ENCODE peak calls at places on chromosome 20, in five cellular contexts. N is ovary, B is adrenal gland, F is suprapubic skin, A is uterus. O is an unnamed sample. For H3K4me1, the result is how much of the 10 kb centered on the place peaks cover.

GRCh38 chr20:39961667-39962066 is 727.4 kb downstream of the MAFB start:
- DNase-seq in N (no peak), B (no peak), F (no peak), A (no peak), O (no peak)

GRCh38 chr20:58073945-58074920 is 154.2 kb downstream of the ANKRD60 start:
- DNase-seq in N (no peak), F (no peak), A (no peak), B (peak), O (no peak)

GRCh38 chr20:57653910-57654309 is 33.7 kb upstream of the ZBP1 start:
- DNase-seq in F (peak), N (peak), B (peak), A (peak), O (no peak)

GRCh38 chr20:53195882-53196610 is 223.9 kb downstream of the TSHZ2 start:
- DNase-seq in F (no peak), N (no peak), A (no peak), B (no peak), O (no peak)

GRCh38 chr20:62066983-62067433 is 1.3 kb upstream of the TAF4 start:
- DNase-seq in F (no peak), B (no peak), N (peak), A (no peak), O (no peak)

GRCh38 chr20:45041464-45042337 is 59.2 kb downstream of the KCNS1 start:
- DNase-seq in B (no peak), F (no peak), A (no peak), N (no peak), O (no peak)

GRCh38 chr20:41631826-41632225 is 13.6 kb upstream of the CHD6 start:
- DNase-seq in F (no peak), A (peak), N (no peak), B (peak), O (peak)

GRCh38 chr20:57620274-57620990 is at the start of gene ZBP1:
- DNase-seq in B (no peak), N (no peak), A (no peak), F (no peak), O (no peak)

GRCh38 chr20:62820962-62821725 is 4.3 kb downstream of the COL9A3 start:
- DNase-seq in B (no peak), A (no peak), F (no peak), N (no peak), O (no peak)

GRCh38 chr20:11260611-11261010 is 586.8 kb upstream of the JAG1 start:
- DNase-seq in N (no peak), F (no peak), A (no peak), B (no peak), O (no peak)

GRCh38 chr20:62331347-62331746 is 28.6 kb downstream of the ADRM1 start:
- DNase-seq in A (no peak), B (no peak), F (no peak), N (no peak), O (no peak)

GRCh38 chr20:20412750-20413149 is 44.8 kb downstream of the INSM1 start:
- DNase-seq in N (no peak), F (no peak), A (no peak), B (no peak), O (no peak)

GRCh38 chr20:54086444-54087134 is 16.2 kb upstream of the BCAS1 start:
- DNase-seq in B (no peak), N (no peak), F (no peak), A (no peak), O (no peak)

GRCh38 chr20:60091284-60091683 is 133.1 kb downstream of the CDH26 start:
- DNase-seq in F (no peak), N (no peak), A (no peak), B (no peak), O (no peak)

GRCh38 chr20:33169176-33169794 is 1.3 kb downstream of the BPIFA2 start:
- DNase-seq in B (no peak), N (no peak), F (no peak), A (no peak), O (no peak)

GRCh38 chr20:20076297-20077065 is 24.1 kb downstream of the CFAP61 start:
- DNase-seq in F (no peak), B (no peak), N (no peak), A (no peak), O (peak)

GRCh38 chr20:4815618-4816017 is 93.9 kb downstream of the PRND start:
- DNase-seq in N (no peak), A (no peak), B (no peak), F (peak), O (no peak)

GRCh38 chr20:24682496-24683090 is 213.2 kb downstream of the SYNDIG1 start:
- DNase-seq in N (no peak), A (no peak), B (no peak), F (peak), O (no peak)

GRCh38 chr20:63942250-63943006 is 13.8 kb downstream of the UCKL1 start:
- DNase-seq in N (peak), A (peak), B (no peak), F (no peak), O (no peak)

GRCh38 chr20:41412324-41412723 is 45.7 kb upstream of the EMILIN3 start:
- DNase-seq in A (no peak), B (no peak), F (no peak), N (no peak), O (no peak)

GRCh38 chr20:63457737-63458136 is 14.7 kb downstream of the KCNQ2 start:
- DNase-seq in A (no peak), B (peak), F (no peak), N (no peak), O (no peak)

GRCh38 chr20:13291167-13291566 is 70.1 kb downstream of the ISM1 start:
- DNase-seq in A (no peak), F (no peak), B (no peak), N (no peak), O (no peak)

GRCh38 chr20:10558635-10559187 is 115.1 kb downstream of the JAG1 start:
- DNase-seq in F (no peak), N (no peak), A (no peak), B (no peak), O (no peak)

GRCh38 chr20:32278199-32278643 is 770 bp downstream of the KIF3B start:
- DNase-seq in N (no peak), A (no peak), F (no peak), B (no peak), O (no peak)

GRCh38 chr20:33992145-33992922 is 1.4 kb upstream of the RALY start:
- DNase-seq in N (no peak), A (no peak), F (no peak), B (no peak), O (no peak)

GRCh38 chr20:3935956-3936340 is 46.8 kb downstream of the PANK2 start:
- DNase-seq in F (no peak), N (no peak), A (no peak), B (no peak), O (no peak)

GRCh38 chr20:51840865-51841264 is 38.5 kb upstream of the SALL4 start:
- DNase-seq in F (no peak), B (no peak), A (no peak), N (no peak), O (no peak)

GRCh38 chr20:31896049-31896448 is 25.6 kb downstream of the TTLL9 start:
- DNase-seq in N (no peak), B (no peak), F (peak), A (no peak), O (no peak)

GRCh38 chr20:32743237-32744112 is at the start of gene COMMD7:
- DNase-seq in A (no peak), F (peak), B (peak), N (peak), O (peak)

GRCh38 chr20:8372819-8373218 is 240.8 kb downstream of the PLCB1 start:
- DNase-seq in B (no peak), N (no peak), A (no peak), F (no peak), O (no peak)

GRCh38 chr20:433300-433975 is 25.3 kb downstream of the RBCK1 start:
- DNase-seq in N (no peak), B (no peak), A (no peak), F (no peak), O (no peak)

GRCh38 chr20:23135449-23136447 is 49.6 kb upstream of the CD93 start:
- DNase-seq in B (no peak), A (no peak), N (no peak), F (peak), O (no peak)
- H3K27ac ChIP-seq in B (no peak), A (no peak), N (no peak), F (no peak), O (peak)

DNA sequence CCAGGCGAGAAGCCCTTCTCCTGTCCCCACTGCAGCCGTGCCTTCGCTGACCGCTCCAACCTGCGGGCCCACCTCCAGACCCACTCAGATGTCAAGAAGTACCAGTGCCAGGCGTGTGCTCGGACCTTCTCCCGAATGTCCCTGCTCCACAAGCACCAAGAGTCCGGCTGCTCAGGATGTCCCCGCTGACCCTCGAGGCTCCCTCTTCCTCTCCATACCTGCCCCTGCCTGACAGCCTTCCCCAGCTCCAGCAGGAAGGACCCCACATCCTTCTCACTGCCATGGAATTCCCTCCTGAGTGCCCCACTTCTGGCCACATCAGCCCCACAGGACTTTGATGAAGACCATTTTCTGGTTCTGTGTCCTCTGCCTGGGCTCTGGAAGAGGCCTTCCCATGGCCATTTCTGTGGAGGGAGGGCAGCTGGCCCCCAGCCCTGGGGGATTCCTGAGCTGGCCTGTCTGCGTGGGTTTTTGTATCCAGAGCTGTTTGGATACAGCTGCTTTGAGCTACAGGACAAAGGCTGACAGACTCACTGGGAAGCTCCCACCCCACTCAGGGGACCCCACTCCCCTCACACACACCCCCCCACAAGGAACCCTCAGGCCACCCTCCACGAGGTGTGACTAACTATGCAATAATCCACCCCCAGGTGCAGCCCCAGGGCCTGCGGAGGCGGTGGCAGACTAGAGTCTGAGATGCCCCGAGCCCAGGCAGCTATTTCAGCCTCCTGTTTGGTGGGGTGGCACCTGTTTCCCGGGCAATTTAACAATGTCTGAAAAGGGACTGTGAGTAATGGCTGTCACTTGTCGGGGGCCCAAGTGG is 5.3 kb downstream of the SNAI1 start:
- DNase-seq in B (no peak), N (no peak), F (no peak), A (no peak), O (no peak)
- H3K4me1 ChIP-seq in B (under half), N (under half), F (under half), A (under half), O (under half)

GRCh38 chr20:18689557-18689956 is 101.7 kb downstream of the DTD1 start:
- DNase-seq in F (no peak), A (no peak), N (no peak), B (no peak), O (no peak)
- TF ChIP-seq POLR2A in F (no peak), A (no peak), N (no peak), B (no peak), O (no peak)

GRCh38 chr20:50447102-50447804 is 62.9 kb upstream of the PTPN1 start:
- DNase-seq in N (no peak), B (no peak), F (no peak), A (no peak), O (no peak)

GRCh38 chr20:50447817-50448216 is 62.4 kb upstream of the PTPN1 start:
- DNase-seq in F (no peak), A (no peak), B (no peak), N (no peak), O (no peak)

GRCh38 chr20:50450961-50451752 is 59.0 kb upstream of the PTPN1 start:
- DNase-seq in A (peak), B (peak), F (no peak), N (no peak), O (no peak)

GRCh38 chr20:50450493-50450826 is 59.7 kb upstream of the PTPN1 start:
- DNase-seq in N (no peak), F (no peak), B (no peak), A (no peak), O (no peak)

DNA sequence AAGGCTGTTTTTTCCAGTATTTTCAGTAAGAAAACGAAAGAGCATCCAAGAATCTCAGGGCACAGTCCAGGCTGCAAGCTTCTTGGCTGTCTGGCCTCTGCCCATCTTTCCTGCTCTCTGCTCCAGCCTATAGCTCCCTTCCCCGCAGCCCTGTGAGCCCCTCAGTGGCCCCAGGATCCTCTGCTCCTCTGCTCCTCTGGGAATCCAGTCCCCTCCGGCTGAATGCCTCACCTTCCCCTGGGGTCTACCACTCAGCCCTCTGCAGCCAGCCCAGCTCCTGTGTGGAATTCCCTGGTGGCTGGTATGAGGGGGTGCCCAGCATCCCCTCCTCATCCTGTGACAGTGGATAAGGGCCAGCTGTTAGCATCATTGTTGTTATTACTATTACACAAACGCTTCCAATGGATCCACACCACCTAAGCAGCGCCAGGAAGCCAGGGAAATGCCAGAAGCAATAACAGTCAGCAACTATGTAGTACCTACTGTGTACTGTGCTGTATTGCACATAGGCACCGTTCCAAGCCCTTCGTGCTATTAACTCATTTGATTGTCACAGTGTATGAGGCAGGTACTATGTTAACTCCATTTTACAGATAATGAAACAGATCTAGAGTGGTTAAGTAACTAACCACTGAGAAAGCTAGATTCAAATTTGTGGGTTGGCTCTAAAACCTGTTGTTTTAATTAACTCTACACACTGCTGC is 60.2 kb upstream of the PTPN1 start:
- DNase-seq in B (no peak), A (no peak), F (no peak), N (no peak), O (no peak)
- H3K27ac ChIP-seq in B (no peak), A (peak), F (no peak), N (peak), O (no peak)

GRCh38 chr20:49278817-49279676 is 1.2 kb upstream of the ZNFX1 start:
- DNase-seq in F (no peak), A (peak), B (peak), N (peak), O (no peak)

GRCh38 chr20:49276201-49276894 is 1.5 kb downstream of the ZNFX1 start:
- DNase-seq in A (no peak), F (no peak), B (peak), N (no peak), O (no peak)

GRCh38 chr20:49278036-49278816 is at the start of gene ZNFX1:
- DNase-seq in N (peak), F (peak), A (peak), B (peak), O (peak)

GRCh38 chr20:49276895-49277785 is 717 bp downstream of the ZNFX1 start:
- DNase-seq in N (peak), A (no peak), F (peak), B (peak), O (peak)

DNA sequence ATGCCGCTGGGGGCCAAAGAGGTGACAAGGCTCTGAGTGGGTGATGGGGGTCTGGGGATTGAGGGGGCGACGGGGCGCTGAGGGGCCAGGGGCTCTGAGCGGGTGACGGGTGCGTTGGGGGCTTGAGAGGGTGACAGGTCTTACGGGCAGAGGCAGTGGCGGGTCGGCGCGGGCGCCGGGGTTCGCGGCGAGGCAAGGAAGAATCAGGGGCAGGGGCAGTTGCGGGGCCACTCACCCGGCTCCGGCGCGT is 146 bp downstream of the ZNFX1 start:
- DNase-seq in F (no peak), N (no peak), A (no peak), B (no peak), O (no peak)
- H3K4me1 ChIP-seq in F (half or more), N (under half), A (under half), B (half or more), O (under half)

DNA sequence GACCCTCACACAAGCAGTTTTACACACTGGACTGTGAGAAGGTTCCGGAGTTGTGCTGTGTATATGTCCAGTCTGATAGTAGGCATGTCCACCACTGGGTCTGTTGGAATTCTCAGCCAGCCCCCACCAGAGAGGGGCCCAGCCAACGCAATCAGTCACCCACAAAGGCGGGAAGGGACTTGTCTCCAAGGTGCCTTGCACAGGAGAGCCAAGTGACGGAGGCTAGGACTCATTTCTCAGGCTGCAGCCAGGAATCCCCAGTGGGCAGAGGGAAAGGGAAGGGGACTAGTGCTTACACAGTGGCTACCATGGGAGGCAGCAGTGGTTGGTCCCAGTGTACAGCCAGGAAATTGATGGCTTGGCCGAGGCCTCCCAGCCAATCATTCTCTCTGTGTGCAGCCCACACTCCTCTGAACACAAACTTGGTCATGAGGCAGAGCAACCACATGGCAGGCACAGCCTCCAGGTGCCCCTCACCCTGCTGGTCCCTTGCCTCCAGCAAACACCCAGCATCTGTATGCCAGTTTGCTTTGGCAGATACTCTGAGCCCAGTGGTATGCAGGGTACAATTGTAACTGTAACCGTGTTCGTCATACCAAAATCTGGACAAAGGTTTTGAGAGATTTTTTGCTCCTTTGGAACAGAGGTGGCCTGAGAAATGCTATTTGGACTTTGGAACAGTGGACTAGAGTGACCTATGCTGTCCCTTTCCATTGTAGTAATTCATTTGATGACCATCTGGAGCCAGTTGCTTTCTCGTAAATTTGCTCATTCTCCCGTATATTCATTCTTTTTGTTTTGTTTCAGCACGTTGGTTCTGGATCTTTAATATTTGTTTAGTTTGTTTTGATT is 72.9 kb upstream of the MYL9 start:
- DNase-seq in N (no peak), F (no peak), A (no peak), B (no peak), O (peak)
- TF ChIP-seq POLR2A in N (no peak), F (no peak), A (no peak), B (no peak), O (no peak)

DNA sequence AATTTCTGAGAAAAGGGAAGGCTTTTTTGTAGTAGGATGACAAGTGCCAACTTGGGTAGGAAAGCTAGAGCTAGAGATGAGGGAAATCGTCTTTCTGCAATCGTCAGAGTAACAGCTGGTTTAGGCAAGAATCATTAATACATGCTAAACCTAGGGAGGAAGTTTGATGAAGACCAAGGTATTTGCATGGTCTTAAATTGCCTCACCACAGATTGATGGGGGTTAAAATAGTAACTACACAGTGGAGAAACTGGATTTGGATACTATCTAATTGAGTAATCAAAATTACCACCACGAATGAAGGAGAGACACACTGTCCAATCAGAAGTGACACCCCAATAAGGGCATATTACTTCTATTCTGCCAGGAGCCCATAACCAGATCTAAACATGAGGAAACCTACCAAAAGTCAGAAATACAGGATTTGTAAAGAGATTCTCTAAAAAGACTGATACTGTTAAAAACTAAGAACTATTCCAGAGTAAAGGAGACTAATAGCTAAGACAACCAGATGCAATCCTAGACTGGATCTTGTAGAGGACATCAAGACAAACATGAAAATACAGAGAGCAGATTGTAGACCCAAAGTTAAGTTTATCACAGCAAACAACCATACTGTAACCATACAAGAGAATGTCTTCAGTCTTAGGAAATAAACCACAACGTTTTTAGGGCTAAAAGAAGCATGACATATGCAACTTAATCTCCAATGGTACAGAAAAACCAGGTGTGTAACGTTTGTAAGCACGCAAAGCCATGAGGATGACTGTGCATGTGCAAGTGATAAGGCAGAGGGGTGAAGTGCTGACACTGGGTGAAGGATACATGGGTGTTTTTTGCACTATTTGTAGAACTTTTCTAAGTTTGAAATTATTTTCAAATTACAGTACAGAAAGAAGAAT is 21.8 kb downstream of the SNX5 start:
- DNase-seq in B (no peak), A (no peak), N (no peak), F (no peak), O (no peak)
- H3K27ac ChIP-seq in B (no peak), A (no peak), N (no peak), F (no peak), O (no peak)

GRCh38 chr20:38143238-38143645 is 21.8 kb downstream of the TGM2 start:
- DNase-seq in F (no peak), B (no peak), N (no peak), A (no peak), O (no peak)
- H3K4me1 ChIP-seq in F (under half), B (under half), N (under half), A (under half), O (under half)